ENCODE peak calls at places on chromosomes 2 and 18, in seven cellular contexts. G is GM04504; P is IMR-90; O is CD4-positive, alpha-beta memory T cell; Q is hypothalamus; C is H9; U is activated CD4-positive, alpha-beta memory T cell treated with anti-CD3 and anti-CD28 coated beads for 36 hours. J is an unnamed sample.

GRCh38 chr2:124323321-124323720 is 298.2 kb downstream of the CNTNAP5 start:
- DNase-seq in G (no peak), P (no peak), O (no peak), Q (no peak), C (no peak), U (no peak), J (no peak)

GRCh38 chr18:44507729-44508325 is 172.9 kb upstream of the SETBP1 start:
- DNase-seq in G (no peak), P (no peak), O (no peak), Q (no peak), C (no peak), U (no peak), J (no peak)

GRCh38 chr2:161873689-161874088 is 200.3 kb downstream of the DPP4 start:
- DNase-seq in G (no peak), P (no peak), O (no peak), Q (no peak), C (no peak), U (no peak), J (no peak)

GRCh38 chr2:68770271-68771111 is 35.9 kb downstream of the ARHGAP25 start:
- DNase-seq in G (no peak), P (no peak), O (no peak), Q (no peak), C (no peak), U (no peak), J (no peak)

GRCh38 chr18:65287642-65288041 is 463.2 kb upstream of the CDH7 start:
- DNase-seq in G (no peak), P (no peak), O (no peak), Q (no peak), C (no peak), U (no peak), J (no peak)

GRCh38 chr2:241354668-241355658 is 1.1 kb upstream of the FARP2 start:
- DNase-seq in G (no peak), P (peak), O (peak), Q (no peak), C (peak), U (peak), J (peak)

GRCh38 chr2:66418381-66418780 is 16.5 kb upstream of the MEIS1 start:
- DNase-seq in G (no peak), P (no peak), O (no peak), Q (no peak), C (no peak), U (no peak), J (no peak)

GRCh38 chr2:134282638-134283400 is 28.9 kb downstream of the MGAT5 start:
- DNase-seq in G (no peak), P (no peak), O (peak), Q (no peak), C (no peak), U (peak), J (no peak)

GRCh38 chr18:69865656-69866241 is 81.9 kb downstream of the CD226 start:
- DNase-seq in G (peak), P (no peak), O (no peak), Q (no peak), C (no peak), U (no peak), J (no peak)

GRCh38 chr18:45852631-45853030 is 27.2 kb downstream of the SIGLEC15 start:
- DNase-seq in G (no peak), P (no peak), O (no peak), Q (no peak), C (no peak), U (no peak), J (no peak)

GRCh38 chr18:58363767-58364540 is 264.9 kb downstream of the ALPK2 start:
- DNase-seq in G (peak), P (peak), O (no peak), Q (no peak), C (no peak), U (no peak), J (no peak)

GRCh38 chr2:194495046-194495445 is 1162.0 kb upstream of the SLC39A10 start:
- DNase-seq in G (no peak), P (no peak), O (no peak), Q (no peak), C (no peak), U (no peak), J (no peak)

GRCh38 chr2:136024185-136024584 is 38.8 kb upstream of the DARS1 start:
- DNase-seq in G (no peak), P (no peak), O (no peak), Q (no peak), C (no peak), U (no peak), J (no peak)

GRCh38 chr2:113079123-113079522 is 11.4 kb downstream of the IL1F10 start:
- DNase-seq in G (no peak), P (no peak), O (no peak), Q (no peak), C (no peak), U (no peak), J (no peak)

GRCh38 chr2:128486640-128487375 is 168.1 kb upstream of the HS6ST1 start:
- DNase-seq in G (no peak), P (no peak), O (no peak), Q (no peak), C (no peak), U (no peak), J (no peak)

GRCh38 chr2:158034198-158034831 is 67.4 kb upstream of the UPP2 start:
- DNase-seq in G (peak), P (peak), O (peak), Q (no peak), C (peak), U (no peak), J (no peak)

GRCh38 chr2:31945572-31945935 is 65.3 kb downstream of the MEMO1 start:
- DNase-seq in G (no peak), P (peak), O (no peak), Q (no peak), C (no peak), U (no peak), J (no peak)

GRCh38 chr18:61666876-61667590 is 225.8 kb downstream of the RNF152 start:
- DNase-seq in G (no peak), P (no peak), O (no peak), Q (no peak), C (peak), U (no peak), J (no peak)

GRCh38 chr2:42999856-43000241 is 207.5 kb upstream of the HAAO start:
- DNase-seq in G (no peak), P (no peak), O (no peak), Q (no peak), C (no peak), U (no peak), J (peak)

GRCh38 chr18:21344860-21345259 is 102.8 kb downstream of the GREB1L start:
- DNase-seq in G (no peak), P (no peak), O (no peak), Q (no peak), C (no peak), U (no peak), J (no peak)

GRCh38 chr18:7169601-7170000 is 52.0 kb upstream of the LAMA1 start:
- DNase-seq in G (no peak), P (no peak), O (no peak), Q (no peak), C (no peak), U (no peak), J (no peak)

GRCh38 chr2:156959481-156959880 is 298.0 kb upstream of the GALNT5 start:
- DNase-seq in G (no peak), P (no peak), O (no peak), Q (no peak), C (no peak), U (no peak), J (no peak)

GRCh38 chr2:11573418-11574175 is 39.8 kb downstream of the GREB1 start:
- DNase-seq in G (no peak), P (peak), O (no peak), Q (no peak), C (no peak), U (no peak), J (no peak)

GRCh38 chr18:23126352-23127056 is 8.8 kb upstream of the CABLES1 start:
- DNase-seq in G (no peak), P (no peak), O (no peak), Q (no peak), C (no peak), U (no peak), J (no peak)

GRCh38 chr18:63936156-63936931 is 12.8 kb upstream of the HMSD start:
- DNase-seq in G (peak), P (peak), O (peak), Q (no peak), C (peak), U (peak), J (peak)

GRCh38 chr2:54966165-54966819 is 84.0 kb downstream of the RTN4 start:
- DNase-seq in G (no peak), P (no peak), O (no peak), Q (no peak), C (no peak), U (no peak), J (no peak)

J was measured in suprapubic skin.